ENCODE peak calls at places on chromosomes 7 and 10, in seven cellular contexts. Y is tibial artery, F is heart left ventricle, P is cardiac muscle cell, X is mammary epithelial cell, G is psoas muscle, H is PC-3. E is an unnamed sample.

GRCh38 chr7:55130079-55130476 is 111.3 kb downstream of the EGFR start:
- DNase-seq in G (no peak), P (no peak), F (no peak), Y (no peak), H (no peak), X (peak; percentile 44), E (no peak)

GRCh38 chr7:7913506-7913905 is 55.1 kb upstream of the GLCCI1 start:
- DNase-seq in F (no peak), G (no peak), H (peak; percentile 23), Y (no peak), P (peak; percentile 25), X (no peak), E (no peak)

GRCh38 chr7:90401989-90402388 is 1.3 kb upstream of the CLDN12 start:
- DNase-seq in Y (no peak), H (no peak), F (no peak), G (no peak), P (no peak), X (no peak), E (no peak)

GRCh38 chr10:129760003-129760315 is 204.1 kb downstream of the EBF3 start:
- DNase-seq in P (no peak), G (no peak), F (peak; percentile 22), H (no peak), Y (peak; percentile 60), X (no peak), E (no peak)

GRCh38 chr7:39709768-39710291 is 86.5 kb downstream of the RALA start:
- DNase-seq in X (no peak), G (no peak), Y (no peak), H (no peak), F (peak; percentile 33), P (peak; percentile 47), E (peak; percentile 21)

GRCh38 chr10:124041684-124042445 is 51.5 kb downstream of the CHST15 start:
- DNase-seq in X (peak; percentile 50), P (no peak), F (no peak), H (no peak), Y (no peak), G (no peak), E (no peak)

GRCh38 chr10:77165445-77166316 is 471.9 kb downstream of the KCNMA1 start:
- DNase-seq in X (peak; percentile 68), F (no peak), H (peak; percentile 100), P (peak; percentile 74), G (no peak), Y (no peak), E (no peak)

GRCh38 chr7:130303982-130304381 is 11.0 kb downstream of the CPA4 start:
- DNase-seq in P (no peak), F (no peak), X (no peak), H (no peak), Y (no peak), G (no peak), E (no peak)

GRCh38 chr7:112065758-112066157 is 140.4 kb downstream of the DOCK4 start:
- DNase-seq in X (no peak), H (no peak), G (no peak), Y (no peak), F (no peak), P (no peak), E (no peak)

GRCh38 chr7:112064627-112065385 is 141.4 kb downstream of the DOCK4 start:
- DNase-seq in X (peak; percentile 23), H (no peak), P (no peak), G (no peak), F (no peak), Y (no peak), E (no peak)

GRCh38 chr7:112067609-112068540 is 138.3 kb downstream of the DOCK4 start:
- DNase-seq in P (no peak), Y (no peak), G (no peak), X (peak; percentile 42), H (no peak), F (no peak), E (no peak)

GRCh38 chr7:112068967-112069366 is 137.2 kb downstream of the DOCK4 start:
- DNase-seq in G (no peak), P (no peak), H (no peak), X (no peak), F (no peak), Y (no peak), E (no peak)

DNA sequence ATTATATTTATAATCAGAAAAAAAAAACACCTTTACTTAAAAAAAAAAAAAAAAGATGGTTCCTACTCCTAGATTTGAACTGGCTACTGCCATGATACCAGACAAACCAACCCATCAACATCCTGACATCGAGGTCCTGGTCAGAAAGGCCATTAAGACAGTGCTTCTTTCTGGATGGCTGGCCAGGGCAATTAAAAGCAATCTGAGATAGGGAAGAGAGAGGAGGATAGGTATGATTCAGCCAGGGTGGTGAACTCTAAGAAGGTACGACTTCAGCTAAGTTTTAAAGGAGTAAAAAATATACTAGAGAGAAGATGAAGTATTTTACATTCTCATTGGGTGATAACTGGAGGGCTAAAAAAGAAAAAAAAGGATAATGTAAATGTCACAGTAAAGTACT is 139.0 kb downstream of the DOCK4 start:
- DNase-seq in G (no peak), H (no peak), F (no peak), P (no peak), X (no peak), Y (no peak), E (no peak)
- H3K4me3 ChIP-seq in G (no peak overlapping the region), H (no peak overlapping the region), F (no peak overlapping the region), P (no peak overlapping the region), X (no peak overlapping the region), Y (no peak overlapping the region), E (no peak overlapping the region)

GRCh38 chr7:131504157-131504899 is 52.1 kb downstream of the PODXL start:
- DNase-seq in P (no peak), F (no peak), G (no peak), H (no peak), X (no peak), Y (no peak), E (no peak)

GRCh38 chr7:131509087-131509486 is 47.3 kb downstream of the PODXL start:
- DNase-seq in P (no peak), X (no peak), G (no peak), Y (no peak), H (no peak), F (no peak), E (no peak)

GRCh38 chr7:131505636-131506557 is 50.5 kb downstream of the PODXL start:
- DNase-seq in Y (no peak), G (no peak), H (no peak), X (no peak), P (no peak), F (no peak), E (no peak)

GRCh38 chr7:131507592-131508331 is 48.7 kb downstream of the PODXL start:
- DNase-seq in X (peak; percentile 52), F (peak; percentile 84), P (peak; percentile 77), G (peak; percentile 84), Y (peak; percentile 89), H (peak; percentile 72), E (peak; percentile 87)

DNA sequence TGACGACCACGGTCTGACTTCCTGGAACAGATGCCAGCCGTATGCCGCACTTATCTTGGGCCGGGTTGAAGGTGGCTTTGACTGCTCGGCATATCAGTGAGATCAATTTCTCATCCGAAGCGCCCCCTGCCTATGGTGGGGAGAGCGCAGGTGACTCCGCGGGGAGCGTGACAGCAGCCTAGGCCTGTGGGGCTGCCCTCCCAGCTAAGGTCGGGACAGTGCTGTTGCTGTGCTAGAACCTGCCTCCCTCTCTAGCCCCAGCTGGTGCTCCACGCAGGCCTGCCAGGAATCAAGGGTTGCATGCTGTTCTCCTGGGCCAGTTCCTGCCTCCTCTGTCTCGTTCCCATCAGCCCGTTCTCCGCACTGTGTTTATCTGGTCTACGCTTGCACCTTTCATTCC is 49.8 kb downstream of the PODXL start:
- DNase-seq in P (no peak), G (no peak), Y (no peak), H (no peak), X (no peak), F (no peak), E (no peak)
- H3K4me1 ChIP-seq in P (no peaks in the 10 kb centered on the region), G (peaks cover 15% of the 10 kb centered on the region), Y (peaks cover 29% of the 10 kb centered on the region), H (no peaks in the 10 kb centered on the region), X (no peaks in the 10 kb centered on the region), F (peaks cover 54% of the 10 kb centered on the region), E (peaks cover 74% of the 10 kb centered on the region)

DNA sequence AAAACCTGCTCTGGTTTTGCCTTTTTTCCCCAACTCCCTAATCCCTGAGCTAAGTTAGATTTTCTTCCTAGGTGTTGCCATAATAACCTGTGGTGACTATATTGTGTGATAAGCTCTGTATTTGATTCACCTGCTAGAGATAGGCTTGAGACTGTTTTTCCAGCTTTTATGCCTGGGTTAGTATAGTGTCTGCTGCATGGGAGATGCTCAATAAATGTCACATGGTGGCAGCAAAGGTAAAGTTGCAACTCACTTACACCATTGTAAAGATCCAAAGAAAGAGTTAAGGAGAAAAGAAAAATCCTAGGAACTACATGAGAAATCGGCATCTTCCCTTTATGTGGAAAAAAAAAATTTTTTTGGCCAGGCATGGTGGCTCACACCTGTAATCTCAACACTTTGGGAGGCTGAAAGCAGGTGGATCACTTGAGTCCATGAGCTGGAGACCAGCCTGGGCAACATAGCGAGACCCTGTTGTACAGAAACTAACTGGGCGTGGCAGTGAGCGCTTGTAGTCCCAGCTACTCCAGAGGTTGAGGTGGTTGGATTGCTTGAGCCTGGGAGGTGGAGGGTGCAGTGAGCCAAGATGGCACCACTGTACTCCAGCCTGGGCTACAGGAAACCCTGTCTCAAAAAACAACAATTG is 3.7 kb downstream of the CCNJ start:
- DNase-seq in G (no peak), H (no peak), Y (no peak), F (no peak), X (no peak), P (no peak), E (no peak)
- TF ChIP-seq CTCF in G (no peak), H (no peak), Y (no peak), F (no peak), X (no peak), P (no peak), E (no peak)

DNA sequence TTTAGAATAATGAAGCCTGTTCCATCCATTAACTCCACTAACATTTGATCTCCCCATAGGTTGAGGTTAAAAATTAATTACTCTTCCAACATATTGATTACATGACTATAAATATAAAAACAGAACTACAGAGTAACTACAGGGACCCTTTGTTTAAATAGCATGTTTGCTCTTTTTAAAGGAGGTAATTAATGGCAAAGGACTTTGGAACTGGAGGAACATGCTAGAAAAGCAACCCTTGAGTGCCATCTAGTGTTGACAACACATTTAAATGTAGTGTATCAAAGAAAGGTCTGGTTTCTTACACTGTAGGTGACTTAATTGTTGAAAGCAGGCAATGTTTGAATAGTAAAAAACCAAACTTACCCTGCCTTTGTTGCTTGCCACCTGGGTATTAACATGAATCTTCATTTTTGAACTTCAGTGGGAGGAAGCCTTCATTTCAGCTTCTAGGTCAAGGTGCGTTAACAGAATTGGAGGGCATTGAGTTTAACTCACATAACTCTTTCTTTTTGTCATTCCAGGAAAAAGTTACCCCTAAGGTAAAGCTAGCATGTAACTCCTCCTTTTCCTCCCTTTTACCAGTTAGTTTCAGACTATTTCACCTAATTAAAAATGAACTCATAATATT is 52.6 kb upstream of the CAPZA2 start:
- DNase-seq in P (peak; percentile 83), X (peak; percentile 56), F (no peak), G (no peak), H (peak; percentile 87), Y (no peak), E (no peak)
- H3K4me3 ChIP-seq in P (no peak overlapping the region), X (no peak overlapping the region), F (no peak overlapping the region), G (peak overlapping the region; percentile 33), H (peak overlapping the region; percentile 42), Y (no peak overlapping the region), E (no peak overlapping the region)

GRCh38 chr10:96691761-96692160 is 28.6 kb downstream of the PIK3AP1 start:
- DNase-seq in X (no peak), G (no peak), P (no peak), F (no peak), Y (no peak), H (no peak), E (no peak)
- H3K4me1 ChIP-seq in X (no peaks in the 10 kb centered on the region), G (no peaks in the 10 kb centered on the region), P (no peaks in the 10 kb centered on the region), F (peaks cover 3% of the 10 kb centered on the region), Y (no peaks in the 10 kb centered on the region), H (no peaks in the 10 kb centered on the region), E (no peaks in the 10 kb centered on the region)

E was measured in left ventricle myocardium inferior.